ENCODE peak calls at places on chromosome 18, in nine cellular contexts. Y, Q, C, R, H, E, X, U and B are unnamed samples.

GRCh38 chr18:22347624-22348511 is 69.8 kb downstream of the CTAGE1 start:
- DNase-seq in H (no peak), C (no peak), R (peak), E (peak), U (no peak), Q (peak), Y (no peak), X (no peak), B (no peak)

GRCh38 chr18:76554788-76555187 is 59.7 kb upstream of the ZNF516 start:
- DNase-seq in H (no peak), X (no peak), U (no peak), R (no peak), Y (no peak), Q (no peak), E (no peak), C (no peak), B (no peak)

GRCh38 chr18:7688580-7688979 is 121.5 kb downstream of the PTPRM start:
- DNase-seq in Y (no peak), E (no peak), H (no peak), U (no peak), Q (no peak), C (no peak), X (no peak), R (no peak), B (no peak)

GRCh38 chr18:58955738-58956137 is 91.1 kb downstream of the ZNF532 start:
- DNase-seq in E (peak), R (no peak), Y (no peak), X (no peak), Q (no peak), H (no peak), C (no peak), U (no peak), B (no peak)

GRCh38 chr18:11741505-11742145 is 52.6 kb downstream of the GNAL start:
- DNase-seq in U (peak), Y (no peak), H (no peak), R (no peak), C (no peak), E (no peak), X (no peak), Q (no peak), B (peak)

GRCh38 chr18:7824970-7825369 is 257.9 kb downstream of the PTPRM start:
- DNase-seq in E (no peak), Y (no peak), C (no peak), H (no peak), U (no peak), Q (no peak), R (no peak), X (no peak), B (no peak)

GRCh38 chr18:62938006-62938405 is 222.7 kb downstream of the PHLPP1 start:
- DNase-seq in R (no peak), Q (peak), U (no peak), C (no peak), Y (no peak), E (peak), H (no peak), X (no peak), B (no peak)

GRCh38 chr18:69980982-69981804 is 33.5 kb upstream of the CD226 start:
- DNase-seq in Y (no peak), E (no peak), C (no peak), U (no peak), X (no peak), R (no peak), Q (no peak), H (no peak), B (no peak)

GRCh38 chr18:49024408-49024807 is 73.6 kb upstream of the SMAD7 start:
- DNase-seq in E (no peak), Q (no peak), Y (no peak), R (no peak), C (no peak), U (no peak), H (no peak), X (no peak), B (no peak)

GRCh38 chr18:45690975-45691815 is 32.8 kb upstream of the SLC14A1 start:
- DNase-seq in H (peak), R (peak), Q (peak), U (peak), E (peak), Y (no peak), C (peak), X (peak), B (peak)

GRCh38 chr18:23824704-23825103 is 135.5 kb downstream of the LAMA3 start:
- DNase-seq in C (no peak), E (peak), H (no peak), Q (peak), U (no peak), X (no peak), R (peak), Y (no peak), B (no peak)

GRCh38 chr18:9188359-9189231 is 52.0 kb downstream of the ANKRD12 start:
- DNase-seq in U (no peak), X (no peak), Q (no peak), E (no peak), R (no peak), C (no peak), H (no peak), Y (no peak), B (no peak)

GRCh38 chr18:47247036-47247832 is 4.2 kb downstream of the SKOR2 start:
- DNase-seq in E (no peak), H (no peak), Q (no peak), U (peak), Y (no peak), C (no peak), R (no peak), X (no peak), B (peak)

GRCh38 chr18:49949991-49950395 is 136.7 kb upstream of the ACAA2 start:
- DNase-seq in Q (no peak), E (no peak), C (no peak), H (no peak), Y (no peak), R (no peak), U (no peak), X (no peak), B (no peak)

GRCh38 chr18:79523738-79524180 is 128.0 kb downstream of the NFATC1 start:
- DNase-seq in R (no peak), X (no peak), C (peak), Q (no peak), Y (no peak), H (no peak), E (no peak), U (no peak), B (no peak)

GRCh38 chr18:28478531-28478930 is 301.6 kb upstream of the CDH2 start:
- DNase-seq in H (no peak), U (no peak), C (no peak), Q (no peak), X (no peak), E (no peak), R (no peak), Y (no peak), B (no peak)

GRCh38 chr18:44437603-44438002 is 243.1 kb upstream of the SETBP1 start:
- DNase-seq in Y (no peak), C (no peak), X (no peak), E (no peak), U (no peak), H (no peak), R (no peak), Q (no peak), B (no peak)

GRCh38 chr18:22556271-22556990 is 138.7 kb upstream of the CTAGE1 start:
- DNase-seq in E (peak), U (no peak), R (peak), C (peak), Y (no peak), Q (no peak), X (no peak), H (no peak), B (no peak)

GRCh38 chr18:9772847-9773677 is 65.0 kb downstream of the RAB31 start:
- DNase-seq in C (no peak), Y (no peak), Q (no peak), X (no peak), R (no peak), U (no peak), E (no peak), H (no peak), B (no peak)

GRCh38 chr18:58586886-58587285 is 42.0 kb downstream of the ALPK2 start:
- DNase-seq in U (no peak), Y (no peak), H (no peak), R (no peak), Q (no peak), X (no peak), C (no peak), E (no peak), B (no peak)

GRCh38 chr18:25289040-25289631 is 62.8 kb downstream of the ZNF521 start:
- DNase-seq in E (peak), R (peak), H (no peak), U (no peak), X (peak), Y (peak), Q (peak), C (no peak), B (no peak)

GRCh38 chr18:62982600-62983251 is 267.4 kb downstream of the PHLPP1 start:
- DNase-seq in E (peak), R (peak), H (no peak), Q (peak), X (peak), U (peak), Y (no peak), C (no peak), B (peak)

GRCh38 chr18:75161629-75162028 is 47.3 kb downstream of the PTGR3 start:
- DNase-seq in Y (no peak), C (peak), Q (no peak), R (no peak), X (no peak), E (peak), U (no peak), H (no peak), B (no peak)

GRCh38 chr18:27211569-27211968 is 26.5 kb upstream of the CHST9 start:
- DNase-seq in R (no peak), X (no peak), U (no peak), E (no peak), C (no peak), H (no peak), Q (no peak), Y (no peak), B (peak)

GRCh38 chr18:71529708-71530303 is 1014.3 kb downstream of the CBLN2 start:
- DNase-seq in Y (no peak), X (no peak), H (no peak), C (no peak), Q (no peak), U (no peak), R (peak), E (peak), B (no peak)

GRCh38 chr18:21167641-21168372 is 56.2 kb upstream of the ROCK1 start:
- DNase-seq in H (peak), X (no peak), Q (no peak), U (no peak), E (no peak), Y (no peak), R (peak), C (no peak), B (peak)

GRCh38 chr18:42174909-42175308 is 219.9 kb downstream of the PIK3C3 start:
- DNase-seq in Q (no peak), H (no peak), E (no peak), C (no peak), R (peak), X (no peak), Y (no peak), U (no peak), B (peak)

GRCh38 chr18:59646228-59646945 is 50.8 kb downstream of the CCBE1 start:
- DNase-seq in Q (no peak), Y (no peak), H (no peak), C (no peak), X (no peak), R (no peak), E (no peak), U (no peak), B (peak)

GRCh38 chr18:75192899-75193298 is 16.0 kb downstream of the PTGR3 start:
- DNase-seq in H (no peak), Y (no peak), R (no peak), E (no peak), C (no peak), U (no peak), Q (no peak), X (no peak), B (no peak)

GRCh38 chr18:76262956-76263955 is 231.8 kb downstream of the ZNF516 start:
- DNase-seq in X (no peak), H (no peak), R (no peak), C (no peak), U (no peak), Q (no peak), E (no peak), Y (no peak), B (peak)

GRCh38 chr18:45686892-45687611 is 36.9 kb upstream of the SLC14A1 start:
- DNase-seq in U (no peak), C (peak), X (no peak), E (no peak), H (peak), Y (peak), R (peak), Q (no peak), B (no peak)

GRCh38 chr18:75129717-75130477 is 79.0 kb downstream of the PTGR3 start:
- DNase-seq in Y (no peak), U (no peak), R (no peak), Q (no peak), X (no peak), C (no peak), E (no peak), H (no peak), B (peak)

GRCh38 chr18:23585007-23585871 is 1.1 kb downstream of the NPC1 start:
- DNase-seq in Q (peak), C (no peak), H (peak), E (peak), Y (no peak), R (peak), U (peak), X (no peak), B (peak)

GRCh38 chr18:59324623-59324971 is 6.1 kb upstream of the CPLX4 start:
- DNase-seq in Y (no peak), R (no peak), C (no peak), X (no peak), E (no peak), U (no peak), Q (no peak), H (no peak), B (no peak)

GRCh38 chr18:11005528-11005927 is 143.8 kb downstream of the PIEZO2 start:
- DNase-seq in X (peak), E (peak), R (peak), H (no peak), C (no peak), Q (no peak), U (no peak), Y (peak), B (peak)

GRCh38 chr18:62625019-62625418 is 90.3 kb upstream of the PHLPP1 start:
- DNase-seq in X (no peak), R (no peak), H (no peak), Q (peak), U (no peak), E (peak), C (no peak), Y (no peak), B (no peak)

GRCh38 chr18:48922801-48923730 is 27.7 kb downstream of the SMAD7 start:
- DNase-seq in R (peak), E (peak), U (no peak), Y (peak), X (peak), H (peak), C (peak), Q (peak), B (peak)

GRCh38 chr18:9838144-9838877 is 47.5 kb upstream of the TXNDC2 start:
- DNase-seq in R (peak), C (no peak), Q (no peak), E (no peak), U (no peak), X (no peak), Y (no peak), H (peak), B (peak)

GRCh38 chr18:58017267-58017666 is 26.8 kb upstream of the NEDD4L start:
- DNase-seq in H (no peak), E (no peak), R (no peak), Y (no peak), C (no peak), X (no peak), Q (no peak), U (no peak), B (no peak)

GRCh38 chr18:36724591-36725001 is 104.2 kb downstream of the TPGS2 start:
- DNase-seq in Q (peak), H (no peak), X (no peak), Y (no peak), U (no peak), E (peak), R (peak), C (no peak), B (no peak)
- H3K4me3 ChIP-seq in Q (peak), H (no peak), X (no peak), Y (no peak), U (no peak), E (peak), R (no peak), C (peak), B (no peak)

GRCh38 chr18:35029770-35030169 is 11.4 kb upstream of the MAPRE2 start:
- DNase-seq in C (no peak), Q (no peak), Y (no peak), X (no peak), E (no peak), H (no peak), R (no peak), U (no peak), B (no peak)
- H3K4me3 ChIP-seq in C (peak), Q (peak), Y (no peak), X (no peak), E (no peak), H (no peak), R (no peak), U (no peak), B (no peak)

GRCh38 chr18:60809937-60810336 is 437.4 kb upstream of the MC4R start:
- DNase-seq in R (no peak), Q (no peak), Y (no peak), E (no peak), C (no peak), H (no peak), U (no peak), X (no peak), B (no peak)

GRCh38 chr18:60804412-60804811 is 431.8 kb upstream of the MC4R start:
- DNase-seq in U (no peak), R (no peak), C (no peak), E (no peak), H (no peak), Y (no peak), Q (no peak), X (no peak), B (peak)
- H3K4me3 ChIP-seq in U (no peak), R (no peak), C (no peak), E (no peak), H (no peak), Y (no peak), Q (no peak), X (no peak), B (no peak)

DNA sequence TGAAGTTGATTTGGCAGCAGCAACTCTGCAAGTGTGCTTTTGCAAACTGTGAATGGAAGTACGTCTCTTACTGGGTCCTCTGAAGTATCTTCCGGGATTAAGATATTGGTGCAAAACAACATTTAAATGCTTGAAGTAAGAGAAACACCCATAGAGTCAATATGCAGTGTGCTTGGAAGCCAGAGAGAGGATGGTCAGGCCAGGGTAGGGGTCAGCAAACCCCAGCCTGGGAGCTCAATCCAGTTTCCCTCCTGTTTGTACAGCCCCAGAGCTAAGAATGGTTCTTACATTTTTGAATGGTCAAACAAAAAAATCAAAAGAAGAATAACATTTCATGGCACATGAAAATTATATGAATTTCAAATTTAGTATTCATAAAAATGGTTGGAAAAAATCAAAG is 13.5 kb downstream of the CCDC68 start:
- DNase-seq in Y (no peak), U (no peak), Q (no peak), R (no peak), E (no peak), H (no peak), C (no peak), X (no peak), B (no peak)
- H3K4me3 ChIP-seq in Y (no peak), U (no peak), Q (peak), R (no peak), E (no peak), H (no peak), C (peak), X (no peak), B (no peak)

GRCh38 chr18:3624818-3625716 is 175.1 kb downstream of the TGIF1 start:
- DNase-seq in Y (peak), H (peak), U (no peak), R (peak), X (peak), Q (peak), C (no peak), E (peak), B (peak)
- H3K4me3 ChIP-seq in Y (peak), H (no peak), U (peak), R (no peak), X (peak), Q (peak), C (no peak), E (peak), B (no peak)